ENCODE peak calls at places on chromosomes 6 and 20, in six cellular contexts. G is transverse colon, Y is tibial nerve, V is sigmoid colon, K is HepG2, I is H1. H is an unnamed sample.
A peak's percentile ranks its signal among the peaks of the same experiment; 100 is the strongest.

GRCh38 chr6:15689586-15690450 is 27.0 kb upstream of the DTNBP1 start:
- DNase-seq in K (no peak), Y (no peak), I (no peak), V (no peak), G (no peak), H (no peak)

GRCh38 chr6:111591370-111591900 is 14.2 kb downstream of the TRAF3IP2 start:
- DNase-seq in I (no peak), Y (peak; percentile 95), V (peak; percentile 98), G (peak; percentile 85), K (peak; percentile 88), H (peak; percentile 88)

GRCh38 chr20:57959018-57959417 is 249.2 kb upstream of the PMEPA1 start:
- DNase-seq in G (no peak), Y (no peak), V (peak; percentile 71), I (no peak), K (no peak), H (no peak)

GRCh38 chr6:135096403-135097130 is 41.9 kb upstream of the HBS1L start:
- DNase-seq in I (no peak), K (no peak), V (no peak), G (no peak), Y (no peak), H (no peak)

GRCh38 chr6:101417899-101418298 is 24.4 kb downstream of the GRIK2 start:
- DNase-seq in V (no peak), G (no peak), Y (no peak), I (no peak), K (no peak), H (no peak)

GRCh38 chr6:144417686-144418085 is 132.6 kb downstream of the UTRN start:
- DNase-seq in Y (no peak), V (no peak), I (no peak), K (no peak), G (no peak), H (no peak)

GRCh38 chr6:26538572-26538902 is 371 bp downstream of the HMGN4 start:
- DNase-seq in V (no peak), I (no peak), Y (no peak), K (no peak), G (no peak), H (no peak)

GRCh38 chr6:12024715-12025434 is 12.8 kb downstream of the HIVEP1 start:
- DNase-seq in K (no peak), V (no peak), G (no peak), Y (no peak), I (no peak), H (no peak)

GRCh38 chr20:17543531-17543961 is 12.4 kb upstream of the BFSP1 start:
- DNase-seq in G (no peak), K (no peak), Y (no peak), I (no peak), V (no peak), H (no peak)

GRCh38 chr20:58131581-58132142 is 96.8 kb downstream of the ANKRD60 start:
- DNase-seq in K (peak; percentile 75), I (peak; percentile 30), G (no peak), V (peak; percentile 44), Y (no peak), H (no peak)

GRCh38 chr6:41503841-41504525 is 42.2 kb upstream of the FOXP4 start:
- DNase-seq in G (no peak), K (peak; percentile 52), Y (no peak), I (peak; percentile 66), V (no peak), H (no peak)

GRCh38 chr20:6819599-6819998 is 52.1 kb downstream of the BMP2 start:
- DNase-seq in Y (no peak), I (no peak), G (peak; percentile 19), V (no peak), K (peak; percentile 15), H (no peak)

GRCh38 chr6:96458771-96459170 is 62.8 kb upstream of the UFL1 start:
- DNase-seq in Y (no peak), G (no peak), K (no peak), V (no peak), I (no peak), H (no peak)

GRCh38 chr6:96704713-96705112 is 132.6 kb downstream of the GPR63 start:
- DNase-seq in V (no peak), Y (no peak), K (no peak), G (no peak), I (no peak), H (no peak)

GRCh38 chr6:123288649-123289048 is 292.6 kb downstream of the CLVS2 start:
- DNase-seq in K (no peak), V (no peak), G (no peak), Y (no peak), I (no peak), H (no peak)

GRCh38 chr20:34431168-34431567 is 68.1 kb downstream of the ITCH start:
- DNase-seq in G (no peak), K (no peak), I (no peak), V (no peak), Y (no peak), H (no peak)

GRCh38 chr20:25269833-25270170 is 21.9 kb downstream of the PYGB start:
- DNase-seq in Y (no peak), G (peak; percentile 3), V (peak; percentile 57), K (no peak), I (peak; percentile 37), H (peak; percentile 18)

GRCh38 chr20:31719644-31720485 is 2.8 kb downstream of the BCL2L1 start:
- DNase-seq in V (no peak), I (no peak), K (peak; percentile 99), Y (no peak), G (peak; percentile 42), H (peak; percentile 53)

GRCh38 chr6:82616386-82617028 is 252.9 kb downstream of the TPBG start:
- DNase-seq in Y (no peak), K (no peak), G (no peak), I (no peak), V (no peak), H (no peak)

GRCh38 chr20:50788045-50788867 is 6.6 kb upstream of the BCAS4 start:
- DNase-seq in K (peak; percentile 83), Y (peak; percentile 46), V (peak; percentile 69), G (no peak), I (no peak), H (no peak)

GRCh38 chr20:34705383-34706021 is 1.4 kb downstream of the TP53INP2 start:
- DNase-seq in V (no peak), I (no peak), G (peak; percentile 67), Y (no peak), K (peak; percentile 73), H (peak; percentile 59)

GRCh38 chr20:41213150-41213820 is 75.9 kb downstream of the PLCG1 start:
- DNase-seq in Y (no peak), G (no peak), V (no peak), I (no peak), K (no peak), H (no peak)

GRCh38 chr6:108651781-108652227 is 91.1 kb downstream of the FOXO3 start:
- DNase-seq in V (peak; percentile 85), I (no peak), K (no peak), Y (no peak), G (no peak), H (no peak)
- TF ChIP-seq EP300 in V (peak; percentile 68), I (no peak), K (no peak), Y (no peak), G (peak; percentile 5), H (peak; percentile 36)

GRCh38 chr20:59587570-59587969 is 16.8 kb upstream of the PHACTR3 start:
- DNase-seq in V (no peak), Y (no peak), K (no peak), G (no peak), I (no peak), H (no peak)
- H3K27me3 ChIP-seq in V (no peaks in the 10 kb centered on the region), Y (peaks cover 3% of the 10 kb centered on the region), K (peaks cover 88% of the 10 kb centered on the region), G (no peaks in the 10 kb centered on the region), I (peaks cover 8% of the 10 kb centered on the region), H (peaks cover 12% of the 10 kb centered on the region)

GRCh38 chr6:39936857-39937256 is 2.6 kb upstream of the MOCS1 start:
- DNase-seq in K (no peak), I (no peak), Y (no peak), G (no peak), V (no peak), H (no peak)

GRCh38 chr6:39931607-39932006 is 2.7 kb downstream of the MOCS1 start:
- DNase-seq in I (no peak), Y (no peak), K (no peak), G (no peak), V (no peak), H (no peak)

GRCh38 chr6:39933669-39934059 is 598 bp downstream of the MOCS1 start:
- DNase-seq in V (no peak), I (no peak), K (peak; percentile 9), Y (no peak), G (no peak), H (no peak)

GRCh38 chr6:39932386-39932785 is 1.9 kb downstream of the MOCS1 start:
- DNase-seq in V (no peak), K (no peak), G (no peak), I (no peak), Y (no peak), H (no peak)

DNA sequence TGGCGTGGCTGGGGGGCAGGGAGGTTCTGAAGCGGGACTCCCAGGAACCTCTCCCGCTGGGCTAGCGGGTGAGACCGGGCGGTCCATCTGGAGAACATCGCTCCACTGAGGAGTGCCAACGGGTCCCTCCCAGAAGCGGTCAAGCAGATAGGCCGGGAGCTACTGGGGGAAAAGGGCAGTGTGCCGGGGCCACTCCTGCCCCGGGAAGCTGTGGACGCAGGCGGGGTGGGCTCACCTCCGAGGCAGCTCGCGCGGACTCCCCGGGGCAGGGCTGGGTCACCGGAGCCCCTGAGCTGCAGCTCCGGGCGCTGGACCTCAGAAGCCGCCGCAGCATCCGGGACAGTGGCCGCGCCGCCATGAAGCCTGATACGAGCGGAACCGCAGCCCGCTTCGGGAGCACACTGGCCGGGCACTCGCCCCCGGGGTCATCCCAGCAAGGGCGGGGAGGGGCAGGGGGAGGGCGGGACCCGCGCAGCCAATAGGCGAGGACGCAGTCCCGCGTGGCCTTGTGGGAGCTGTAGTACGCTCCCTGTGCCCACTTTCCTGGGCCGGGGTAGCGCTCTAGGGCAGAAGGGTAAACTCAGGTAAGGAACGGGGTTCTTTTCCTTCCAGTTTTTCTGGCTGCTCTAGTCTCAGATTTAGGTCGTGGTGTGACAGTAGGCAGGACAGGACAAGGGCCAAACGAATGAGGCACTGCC is at the start of gene MOCS1:
- DNase-seq in Y (peak; percentile 80), I (peak; percentile 85), G (peak; percentile 86), K (peak; percentile 70), V (peak; percentile 92), H (peak; percentile 84)
- TF ChIP-seq POLR2A in Y (peak; percentile 82), I (peak; percentile 82), G (peak; percentile 69), K (peak; percentile 73), V (peak; percentile 26), H (no peak)

DNA sequence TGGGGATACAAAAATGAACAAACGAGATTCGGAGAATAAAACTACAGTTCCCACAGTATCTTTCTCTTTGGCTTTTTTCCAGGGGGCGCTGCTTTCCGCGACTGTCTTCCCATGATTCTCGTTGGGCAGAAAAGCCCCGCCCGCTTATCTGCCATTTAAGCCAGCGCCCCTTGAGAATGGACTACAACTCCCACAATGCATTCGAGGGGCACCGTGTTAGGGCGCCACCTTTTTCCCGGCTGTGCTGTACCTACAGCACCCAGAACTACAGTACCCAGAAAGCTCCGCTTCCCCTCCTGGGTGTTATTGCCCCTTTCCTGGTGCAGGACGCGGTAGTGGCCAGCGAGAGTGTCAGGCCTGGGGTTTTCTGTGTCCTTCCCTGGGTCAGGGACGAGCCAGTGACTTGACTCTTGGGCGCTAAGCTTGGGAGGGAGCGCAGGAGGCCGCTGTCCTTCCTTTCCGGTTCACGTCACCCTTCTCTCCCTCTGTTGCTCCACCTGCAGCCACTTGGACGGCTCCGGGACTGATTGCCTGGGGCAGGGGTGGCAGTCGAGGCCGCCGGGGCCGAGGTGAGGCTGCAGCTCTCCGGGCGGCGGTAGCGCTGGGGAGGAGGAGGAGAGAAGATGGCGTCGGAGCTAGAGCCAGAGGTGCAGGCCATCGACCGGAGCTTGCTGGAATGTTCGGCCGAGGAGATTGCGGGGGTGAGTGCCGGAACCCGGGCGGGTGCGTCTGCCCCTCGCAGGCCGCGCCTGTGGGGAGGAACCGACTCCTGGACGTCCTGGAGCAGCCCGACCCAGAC is at the start of gene UBR2:
- DNase-seq in V (peak; percentile 99), K (peak; percentile 99), I (peak; percentile 89), Y (peak; percentile 98), G (peak; percentile 97), H (peak; percentile 97)
- TF ChIP-seq EP300 in V (peak; percentile 32), K (peak; percentile 62), I (no peak), Y (peak; percentile 85), G (no peak), H (no peak)

GRCh38 chr20:673606-674005 is 2.0 kb downstream of the SCRT2 start:
- DNase-seq in I (no peak), G (no peak), Y (no peak), K (no peak), V (no peak), H (no peak)
- H3K27me3 ChIP-seq in I (peaks cover 30% of the 10 kb centered on the region), G (peaks cover 90% of the 10 kb centered on the region), Y (peaks cover 84% of the 10 kb centered on the region), K (peaks cover 72% of the 10 kb centered on the region), V (peaks cover 78% of the 10 kb centered on the region), H (no peaks in the 10 kb centered on the region)

H was measured in stomach.